ENCODE peak calls at places on chromosomes 7 and 10, in nine cellular contexts. B is prostate gland; F is central memory CD4-positive, alpha-beta T cell; W is activated T-cell treated with anti-CD3 and anti-CD28 coated beads for 1 hour; X is NCI-H1105 treated with DMSO at 0.1 percent for 48 hours; N is cerebellar cortex; Y is NB4; D is stimulated activated CD8-positive, alpha-beta memory T cell treated with anti-CD3 and anti-CD28 coated beads, Interleukin-2, amount 100 ng/mL, for 1 hour; K is NCI-H1048. L is an unnamed sample.

GRCh38 chr10:103333934-103334520 is 16.9 kb downstream of the PCGF6 start:
- DNase-seq in X (no peak), Y (peak), F (peak), W (no peak), K (no peak), D (no peak), B (no peak), N (peak), L (peak)

GRCh38 chr7:126370038-126370668 is 882.6 kb downstream of the GRM8 start:
- DNase-seq in D (no peak), F (no peak), K (no peak), N (no peak), W (no peak), B (no peak), X (no peak), Y (no peak), L (no peak)

GRCh38 chr7:112416127-112416526 is 34.1 kb upstream of the IFRD1 start:
- DNase-seq in B (no peak), X (no peak), D (no peak), N (no peak), Y (peak), F (no peak), K (no peak), W (no peak), L (peak)

GRCh38 chr10:85623342-85623741 is 743.3 kb downstream of the GRID1 start:
- DNase-seq in W (no peak), B (no peak), D (no peak), Y (no peak), F (no peak), X (no peak), K (no peak), N (no peak), L (no peak)

GRCh38 chr10:110408203-110408871 is 89.4 kb upstream of the DUSP5 start:
- DNase-seq in K (no peak), N (no peak), Y (no peak), X (no peak), D (no peak), F (no peak), B (no peak), W (no peak), L (no peak)

GRCh38 chr10:119080521-119081259 is at the start of gene EIF3A:
- DNase-seq in D (peak), B (peak), K (peak), N (peak), X (peak), W (peak), Y (peak), F (peak), L (peak)

GRCh38 chr7:235576-236395 is 43.4 kb downstream of the FAM20C start:
- DNase-seq in K (no peak), X (no peak), D (no peak), F (no peak), Y (no peak), N (peak), W (no peak), B (peak), L (no peak)

GRCh38 chr7:25069900-25070443 is 55.1 kb downstream of the CYCS start:
- DNase-seq in X (peak), K (peak), Y (peak), B (peak), F (peak), D (peak), W (peak), N (peak), L (peak)

GRCh38 chr7:24783731-24784130 is 26.5 kb upstream of the GSDME start:
- DNase-seq in X (no peak), N (no peak), Y (no peak), W (no peak), F (no peak), D (no peak), B (no peak), K (no peak), L (no peak)

GRCh38 chr10:69572159-69573055 is 815 bp downstream of the NEUROG3 start:
- DNase-seq in N (no peak), B (no peak), F (no peak), X (no peak), Y (no peak), K (no peak), W (no peak), D (no peak), L (no peak)

GRCh38 chr7:102874166-102874829 is 38.5 kb upstream of the LRRC17 start:
- DNase-seq in K (no peak), N (no peak), D (no peak), Y (peak), X (no peak), F (no peak), W (no peak), B (no peak), L (peak)

GRCh38 chr7:100885440-100886141 is 3.9 kb downstream of the UFSP1 start:
- DNase-seq in Y (peak), B (no peak), W (no peak), X (no peak), D (no peak), N (no peak), K (no peak), F (no peak), L (no peak)

GRCh38 chr10:63465293-63466167 is at the start of gene JMJD1C:
- DNase-seq in X (peak), D (peak), B (peak), N (peak), F (peak), W (peak), K (peak), Y (peak), L (peak)

GRCh38 chr10:127498081-127498480 is 51.0 kb upstream of the NPS start:
- DNase-seq in F (no peak), Y (no peak), W (no peak), X (no peak), K (no peak), D (no peak), B (no peak), N (no peak), L (no peak)

GRCh38 chr7:157528785-157529341 is 192.1 kb downstream of the DNAJB6 start:
- DNase-seq in F (no peak), K (no peak), W (no peak), B (no peak), N (no peak), X (no peak), Y (peak), D (no peak), L (no peak)

GRCh38 chr10:124422742-124423141 is 4.0 kb upstream of the OAT start:
- DNase-seq in F (no peak), N (no peak), W (no peak), Y (no peak), K (no peak), X (no peak), B (no peak), D (no peak), L (no peak)

GRCh38 chr7:33807779-33808482 is 97.4 kb upstream of the BMPER start:
- DNase-seq in B (no peak), W (no peak), N (no peak), F (no peak), K (no peak), X (peak), D (no peak), Y (peak), L (peak)

GRCh38 chr10:101683226-101683625 is 11.7 kb downstream of the FBXW4 start:
- DNase-seq in F (no peak), D (no peak), K (no peak), B (no peak), W (no peak), N (no peak), Y (no peak), X (no peak), L (no peak)

GRCh38 chr7:91778416-91778815 is 102.1 kb downstream of the MTERF1 start:
- DNase-seq in X (no peak), F (no peak), K (no peak), Y (no peak), D (no peak), B (no peak), N (no peak), W (no peak), L (no peak)